ENCODE peak calls at places on chromosomes 7 and 10, in seven cellular contexts. One of them, this sample, is unnamed.

GRCh38 chr10:123621492-123621891 is 44.7 kb upstream of the GPR26 start:
- DNase-seq in upper lobe of right lung: no peak
- DNase-seq in NCI-H1694 treated with DMSO at 0.1 percent for 48 hours: no peak
- DNase-seq in GM19239: no peak
- DNase-seq in activated naive CD8-positive, alpha-beta T cell treated with anti-CD3 and anti-CD28 coated beads for 36 hours: no peak
- DNase-seq in caudate nucleus: no peak
- DNase-seq in AG09309: no peak
- DNase-seq in this sample: no peak

GRCh38 chr10:123270221-123270620 is 116.0 kb downstream of the BUB3 start:
- DNase-seq in caudate nucleus: no peak
- DNase-seq in upper lobe of right lung: no peak
- DNase-seq in AG09309: peak; percentile 37
- DNase-seq in NCI-H1694 treated with DMSO at 0.1 percent for 48 hours: no peak
- DNase-seq in activated naive CD8-positive, alpha-beta T cell treated with anti-CD3 and anti-CD28 coated beads for 36 hours: no peak
- DNase-seq in GM19239: no peak
- DNase-seq in this sample: no peak

GRCh38 chr7:127997226-127997922 is 33.9 kb downstream of the LRRC4 start:
- DNase-seq in upper lobe of right lung: no peak
- DNase-seq in activated naive CD8-positive, alpha-beta T cell treated with anti-CD3 and anti-CD28 coated beads for 36 hours: no peak
- DNase-seq in NCI-H1694 treated with DMSO at 0.1 percent for 48 hours: no peak
- DNase-seq in GM19239: no peak
- DNase-seq in caudate nucleus: no peak
- DNase-seq in AG09309: no peak
- DNase-seq in this sample: no peak

GRCh38 chr7:157136372-157136771 is 2.4 kb upstream of the UBE3C start:
- DNase-seq in GM19239: no peak
- DNase-seq in caudate nucleus: no peak
- DNase-seq in NCI-H1694 treated with DMSO at 0.1 percent for 48 hours: no peak
- DNase-seq in upper lobe of right lung: no peak
- DNase-seq in AG09309: peak; percentile 53
- DNase-seq in activated naive CD8-positive, alpha-beta T cell treated with anti-CD3 and anti-CD28 coated beads for 36 hours: no peak
- DNase-seq in this sample: no peak

GRCh38 chr10:92834981-92835380 is 13.3 kb upstream of the EXOC6 start:
- DNase-seq in AG09309: no peak
- DNase-seq in NCI-H1694 treated with DMSO at 0.1 percent for 48 hours: no peak
- DNase-seq in activated naive CD8-positive, alpha-beta T cell treated with anti-CD3 and anti-CD28 coated beads for 36 hours: no peak
- DNase-seq in GM19239: no peak
- DNase-seq in upper lobe of right lung: no peak
- DNase-seq in caudate nucleus: no peak
- DNase-seq in this sample: no peak

GRCh38 chr10:5268234-5268633 is 71.6 kb downstream of the AKR1C4 start:
- DNase-seq in upper lobe of right lung: no peak
- DNase-seq in caudate nucleus: no peak
- DNase-seq in activated naive CD8-positive, alpha-beta T cell treated with anti-CD3 and anti-CD28 coated beads for 36 hours: no peak
- DNase-seq in NCI-H1694 treated with DMSO at 0.1 percent for 48 hours: no peak
- DNase-seq in AG09309: no peak
- DNase-seq in GM19239: no peak
- DNase-seq in this sample: no peak

GRCh38 chr10:102410427-102411073 is 8.0 kb downstream of the PSD start:
- DNase-seq in activated naive CD8-positive, alpha-beta T cell treated with anti-CD3 and anti-CD28 coated beads for 36 hours: peak; percentile 71
- DNase-seq in NCI-H1694 treated with DMSO at 0.1 percent for 48 hours: no peak
- DNase-seq in upper lobe of right lung: peak; percentile 61
- DNase-seq in caudate nucleus: peak; percentile 68
- DNase-seq in GM19239: no peak
- DNase-seq in AG09309: no peak
- DNase-seq in this sample: peak; percentile 25

GRCh38 chr7:111743244-111743852 is 181.1 kb upstream of the IMMP2L start:
- DNase-seq in caudate nucleus: no peak
- DNase-seq in AG09309: no peak
- DNase-seq in activated naive CD8-positive, alpha-beta T cell treated with anti-CD3 and anti-CD28 coated beads for 36 hours: no peak
- DNase-seq in upper lobe of right lung: no peak
- DNase-seq in GM19239: no peak
- DNase-seq in NCI-H1694 treated with DMSO at 0.1 percent for 48 hours: no peak
- DNase-seq in this sample: no peak

GRCh38 chr7:50504646-50505546 is 54.7 kb upstream of the FIGNL1 start:
- DNase-seq in caudate nucleus: no peak
- DNase-seq in upper lobe of right lung: peak; percentile 34
- DNase-seq in AG09309: no peak
- DNase-seq in activated naive CD8-positive, alpha-beta T cell treated with anti-CD3 and anti-CD28 coated beads for 36 hours: no peak
- DNase-seq in GM19239: no peak
- DNase-seq in NCI-H1694 treated with DMSO at 0.1 percent for 48 hours: no peak
- DNase-seq in this sample: no peak

GRCh38 chr10:75538144-75538543 is 106.7 kb downstream of the LRMDA start:
- DNase-seq in caudate nucleus: no peak
- DNase-seq in upper lobe of right lung: no peak
- DNase-seq in activated naive CD8-positive, alpha-beta T cell treated with anti-CD3 and anti-CD28 coated beads for 36 hours: no peak
- DNase-seq in NCI-H1694 treated with DMSO at 0.1 percent for 48 hours: no peak
- DNase-seq in AG09309: no peak
- DNase-seq in GM19239: no peak
- DNase-seq in this sample: no peak

GRCh38 chr10:74924251-74924954 is 98.0 kb downstream of the KAT6B start:
- DNase-seq in upper lobe of right lung: no peak
- DNase-seq in GM19239: no peak
- DNase-seq in AG09309: peak; percentile 91
- DNase-seq in caudate nucleus: no peak
- DNase-seq in NCI-H1694 treated with DMSO at 0.1 percent for 48 hours: no peak
- DNase-seq in activated naive CD8-positive, alpha-beta T cell treated with anti-CD3 and anti-CD28 coated beads for 36 hours: no peak
- DNase-seq in this sample: no peak

GRCh38 chr7:55188590-55189446 is 170.0 kb downstream of the EGFR start:
- DNase-seq in AG09309: no peak
- DNase-seq in GM19239: no peak
- DNase-seq in caudate nucleus: no peak
- DNase-seq in activated naive CD8-positive, alpha-beta T cell treated with anti-CD3 and anti-CD28 coated beads for 36 hours: no peak
- DNase-seq in NCI-H1694 treated with DMSO at 0.1 percent for 48 hours: no peak
- DNase-seq in upper lobe of right lung: no peak
- DNase-seq in this sample: no peak

GRCh38 chr7:80831996-80832395 is 86.9 kb downstream of the SEMA3C start:
- DNase-seq in activated naive CD8-positive, alpha-beta T cell treated with anti-CD3 and anti-CD28 coated beads for 36 hours: no peak
- DNase-seq in GM19239: no peak
- DNase-seq in NCI-H1694 treated with DMSO at 0.1 percent for 48 hours: no peak
- DNase-seq in upper lobe of right lung: no peak
- DNase-seq in AG09309: no peak
- DNase-seq in caudate nucleus: no peak
- DNase-seq in this sample: no peak

This sample was measured in hypothalamus.